ENCODE peak calls at places on chromosomes 2 and 18, in eight cellular contexts. One of them, this sample, is unnamed.

GRCh38 chr2:48567671-48568070 is 37.7 kb downstream of the STON1 start:
- DNase-seq in stimulated activated CD8-positive, alpha-beta memory T cell treated with anti-CD3 and anti-CD28 coated beads, Interleukin-2, amount 100 ng/mL, for 48 hours: no peak
- DNase-seq in caudate nucleus: no peak
- DNase-seq in D721Med: no peak
- DNase-seq in A549: no peak
- DNase-seq in H54: no peak
- DNase-seq in T1000: no peak
- DNase-seq in IMR-90: no peak
- DNase-seq in this sample: no peak

GRCh38 chr2:229715895-229716507 is 1.6 kb upstream of the DNER start:
- DNase-seq in stimulated activated CD8-positive, alpha-beta memory T cell treated with anti-CD3 and anti-CD28 coated beads, Interleukin-2, amount 100 ng/mL, for 48 hours: no peak
- DNase-seq in caudate nucleus: peak; percentile 38
- DNase-seq in D721Med: no peak
- DNase-seq in A549: peak; percentile 30
- DNase-seq in H54: no peak
- DNase-seq in T1000: no peak
- DNase-seq in IMR-90: no peak
- DNase-seq in this sample: peak; percentile 64

GRCh38 chr2:96802721-96803120 is 13.3 kb upstream of the CNNM3 start:
- DNase-seq in stimulated activated CD8-positive, alpha-beta memory T cell treated with anti-CD3 and anti-CD28 coated beads, Interleukin-2, amount 100 ng/mL, for 48 hours: no peak
- DNase-seq in caudate nucleus: no peak
- DNase-seq in D721Med: no peak
- DNase-seq in A549: no peak
- DNase-seq in H54: no peak
- DNase-seq in T1000: no peak
- DNase-seq in IMR-90: no peak
- DNase-seq in this sample: no peak

GRCh38 chr2:46780801-46781445 is 134.7 kb downstream of the MCFD2 start:
- DNase-seq in stimulated activated CD8-positive, alpha-beta memory T cell treated with anti-CD3 and anti-CD28 coated beads, Interleukin-2, amount 100 ng/mL, for 48 hours: no peak
- DNase-seq in caudate nucleus: no peak
- DNase-seq in D721Med: no peak
- DNase-seq in A549: no peak
- DNase-seq in H54: no peak
- DNase-seq in T1000: no peak
- DNase-seq in IMR-90: peak; percentile 56
- DNase-seq in this sample: no peak

GRCh38 chr2:12210016-12210933 is 463.8 kb downstream of the LPIN1 start:
- DNase-seq in stimulated activated CD8-positive, alpha-beta memory T cell treated with anti-CD3 and anti-CD28 coated beads, Interleukin-2, amount 100 ng/mL, for 48 hours: no peak
- DNase-seq in caudate nucleus: no peak
- DNase-seq in D721Med: no peak
- DNase-seq in A549: no peak
- DNase-seq in H54: no peak
- DNase-seq in T1000: no peak
- DNase-seq in IMR-90: no peak
- DNase-seq in this sample: no peak

GRCh38 chr2:107093426-107093957 is 207.5 kb upstream of the ST6GAL2 start:
- DNase-seq in stimulated activated CD8-positive, alpha-beta memory T cell treated with anti-CD3 and anti-CD28 coated beads, Interleukin-2, amount 100 ng/mL, for 48 hours: no peak
- DNase-seq in caudate nucleus: no peak
- DNase-seq in D721Med: no peak
- DNase-seq in A549: no peak
- DNase-seq in H54: no peak
- DNase-seq in T1000: no peak
- DNase-seq in IMR-90: no peak
- DNase-seq in this sample: no peak

GRCh38 chr2:104332733-104333132 is 521.2 kb upstream of the POU3F3 start:
- DNase-seq in stimulated activated CD8-positive, alpha-beta memory T cell treated with anti-CD3 and anti-CD28 coated beads, Interleukin-2, amount 100 ng/mL, for 48 hours: no peak
- DNase-seq in caudate nucleus: no peak
- DNase-seq in D721Med: no peak
- DNase-seq in A549: no peak
- DNase-seq in H54: no peak
- DNase-seq in T1000: peak; percentile 47
- DNase-seq in IMR-90: no peak
- DNase-seq in this sample: no peak

GRCh38 chr2:190283783-190284182 is 35.8 kb downstream of the HIBCH start:
- DNase-seq in stimulated activated CD8-positive, alpha-beta memory T cell treated with anti-CD3 and anti-CD28 coated beads, Interleukin-2, amount 100 ng/mL, for 48 hours: no peak
- DNase-seq in caudate nucleus: no peak
- DNase-seq in D721Med: no peak
- DNase-seq in A549: no peak
- DNase-seq in H54: no peak
- DNase-seq in T1000: no peak
- DNase-seq in IMR-90: peak; percentile 69
- DNase-seq in this sample: no peak

GRCh38 chr2:216441308-216442010 is 29.2 kb downstream of the SMARCAL1 start:
- DNase-seq in stimulated activated CD8-positive, alpha-beta memory T cell treated with anti-CD3 and anti-CD28 coated beads, Interleukin-2, amount 100 ng/mL, for 48 hours: no peak
- DNase-seq in caudate nucleus: no peak
- DNase-seq in D721Med: no peak
- DNase-seq in A549: no peak
- DNase-seq in H54: no peak
- DNase-seq in T1000: no peak
- DNase-seq in IMR-90: no peak
- DNase-seq in this sample: no peak

GRCh38 chr18:58784601-58785137 is 80.0 kb upstream of the ZNF532 start:
- DNase-seq in stimulated activated CD8-positive, alpha-beta memory T cell treated with anti-CD3 and anti-CD28 coated beads, Interleukin-2, amount 100 ng/mL, for 48 hours: no peak
- DNase-seq in caudate nucleus: peak; percentile 3
- DNase-seq in D721Med: no peak
- DNase-seq in A549: peak; percentile 50
- DNase-seq in H54: no peak
- DNase-seq in T1000: no peak
- DNase-seq in IMR-90: no peak
- DNase-seq in this sample: no peak

GRCh38 chr2:121066526-121066925 is 218.5 kb downstream of the TFCP2L1 start:
- DNase-seq in stimulated activated CD8-positive, alpha-beta memory T cell treated with anti-CD3 and anti-CD28 coated beads, Interleukin-2, amount 100 ng/mL, for 48 hours: no peak
- DNase-seq in caudate nucleus: no peak
- DNase-seq in D721Med: no peak
- DNase-seq in A549: no peak
- DNase-seq in H54: no peak
- DNase-seq in T1000: no peak
- DNase-seq in IMR-90: no peak
- DNase-seq in this sample: no peak

GRCh38 chr2:157839162-157839801 is 36.8 kb downstream of the ACVR1 start:
- DNase-seq in stimulated activated CD8-positive, alpha-beta memory T cell treated with anti-CD3 and anti-CD28 coated beads, Interleukin-2, amount 100 ng/mL, for 48 hours: no peak
- DNase-seq in caudate nucleus: no peak
- DNase-seq in D721Med: no peak
- DNase-seq in A549: no peak
- DNase-seq in H54: peak; percentile 24
- DNase-seq in T1000: no peak
- DNase-seq in IMR-90: peak; percentile 71
- DNase-seq in this sample: no peak

GRCh38 chr2:120779781-120780283 is 44.2 kb downstream of the GLI2 start:
- DNase-seq in stimulated activated CD8-positive, alpha-beta memory T cell treated with anti-CD3 and anti-CD28 coated beads, Interleukin-2, amount 100 ng/mL, for 48 hours: no peak
- DNase-seq in caudate nucleus: peak; percentile 34
- DNase-seq in D721Med: no peak
- DNase-seq in A549: no peak
- DNase-seq in H54: peak; percentile 15
- DNase-seq in T1000: peak; percentile 26
- DNase-seq in IMR-90: peak; percentile 93
- DNase-seq in this sample: no peak

GRCh38 chr2:100184055-100184737 is 41.8 kb upstream of the AFF3 start:
- DNase-seq in stimulated activated CD8-positive, alpha-beta memory T cell treated with anti-CD3 and anti-CD28 coated beads, Interleukin-2, amount 100 ng/mL, for 48 hours: no peak
- DNase-seq in caudate nucleus: no peak
- DNase-seq in D721Med: no peak
- DNase-seq in A549: no peak
- DNase-seq in H54: no peak
- DNase-seq in T1000: no peak
- DNase-seq in IMR-90: no peak
- DNase-seq in this sample: no peak

GRCh38 chr2:241833101-241833937 is 24.3 kb downstream of the NEU4 start:
- DNase-seq in stimulated activated CD8-positive, alpha-beta memory T cell treated with anti-CD3 and anti-CD28 coated beads, Interleukin-2, amount 100 ng/mL, for 48 hours: no peak
- DNase-seq in caudate nucleus: no peak
- DNase-seq in D721Med: no peak
- DNase-seq in A549: no peak
- DNase-seq in H54: no peak
- DNase-seq in T1000: no peak
- DNase-seq in IMR-90: peak; percentile 55
- DNase-seq in this sample: no peak

GRCh38 chr2:124034265-124034664 is 9.2 kb downstream of the CNTNAP5 start:
- DNase-seq in stimulated activated CD8-positive, alpha-beta memory T cell treated with anti-CD3 and anti-CD28 coated beads, Interleukin-2, amount 100 ng/mL, for 48 hours: no peak
- DNase-seq in caudate nucleus: no peak
- DNase-seq in D721Med: no peak
- DNase-seq in A549: no peak
- DNase-seq in H54: no peak
- DNase-seq in T1000: no peak
- DNase-seq in IMR-90: no peak
- DNase-seq in this sample: no peak

GRCh38 chr2:111119004-111119846 is 1.5 kb upstream of the BCL2L11 start:
- DNase-seq in stimulated activated CD8-positive, alpha-beta memory T cell treated with anti-CD3 and anti-CD28 coated beads, Interleukin-2, amount 100 ng/mL, for 48 hours: peak; percentile 20
- DNase-seq in caudate nucleus: no peak
- DNase-seq in D721Med: no peak
- DNase-seq in A549: no peak
- DNase-seq in H54: no peak
- DNase-seq in T1000: no peak
- DNase-seq in IMR-90: no peak
- DNase-seq in this sample: no peak

GRCh38 chr2:28681216-28681981 is 70.2 kb upstream of the PPP1CB start:
- DNase-seq in stimulated activated CD8-positive, alpha-beta memory T cell treated with anti-CD3 and anti-CD28 coated beads, Interleukin-2, amount 100 ng/mL, for 48 hours: peak; percentile 62
- DNase-seq in caudate nucleus: no peak
- DNase-seq in D721Med: no peak
- DNase-seq in A549: no peak
- DNase-seq in H54: no peak
- DNase-seq in T1000: no peak
- DNase-seq in IMR-90: peak; percentile 81
- DNase-seq in this sample: no peak

GRCh38 chr2:29000481-29000880 is 19.4 kb downstream of the TOGARAM2 start:
- DNase-seq in stimulated activated CD8-positive, alpha-beta memory T cell treated with anti-CD3 and anti-CD28 coated beads, Interleukin-2, amount 100 ng/mL, for 48 hours: no peak
- DNase-seq in caudate nucleus: no peak
- DNase-seq in D721Med: no peak
- DNase-seq in A549: no peak
- DNase-seq in H54: no peak
- DNase-seq in T1000: no peak
- DNase-seq in IMR-90: peak; percentile 18
- DNase-seq in this sample: no peak

GRCh38 chr2:240165034-240165433 is 24.6 kb upstream of the OTOS start:
- DNase-seq in stimulated activated CD8-positive, alpha-beta memory T cell treated with anti-CD3 and anti-CD28 coated beads, Interleukin-2, amount 100 ng/mL, for 48 hours: no peak
- DNase-seq in caudate nucleus: no peak
- DNase-seq in D721Med: no peak
- DNase-seq in A549: no peak
- DNase-seq in H54: no peak
- DNase-seq in T1000: no peak
- DNase-seq in IMR-90: no peak
- DNase-seq in this sample: no peak

This sample was measured in putamen.